ENCODE peak calls at places on chromosomes 7 and 10, in five cellular contexts. W is ovary, T is pancreas, C is mesendoderm, S is transverse colon. B is an unnamed sample.

GRCh38 chr10:99883523-99883922 is 101.1 kb downstream of the ABCC2 start:
- DNase-seq in W (no peak), T (no peak), C (peak; percentile 39), S (no peak), B (no peak)

GRCh38 chr7:10802526-10802925 is 171.1 kb upstream of the PHF14 start:
- DNase-seq in W (no peak), T (no peak), C (peak; percentile 77), S (no peak), B (no peak)

GRCh38 chr7:16754869-16755317 is 1.3 kb downstream of the TSPAN13 start:
- DNase-seq in W (no peak), T (no peak), C (no peak), S (no peak), B (no peak)

GRCh38 chr10:62795750-62796149 is 8.8 kb upstream of the ADO start:
- DNase-seq in W (no peak), T (no peak), C (no peak), S (no peak), B (no peak)

GRCh38 chr10:3310016-3310415 is 137.4 kb upstream of the PITRM1 start:
- DNase-seq in W (no peak), T (no peak), C (no peak), S (no peak), B (no peak)

GRCh38 chr10:101287922-101288638 is 58.8 kb upstream of the LBX1 start:
- DNase-seq in W (no peak), T (no peak), C (peak; percentile 91), S (no peak), B (no peak)

GRCh38 chr10:28248092-28248491 is 54.8 kb downstream of the MPP7 start:
- DNase-seq in W (no peak), T (no peak), C (no peak), S (no peak), B (no peak)

GRCh38 chr7:71239517-71239916 is 107.6 kb downstream of the GALNT17 start:
- DNase-seq in W (no peak), T (no peak), C (no peak), S (no peak), B (no peak)

GRCh38 chr10:127907411-127908105 is 655 bp downstream of the PTPRE start:
- DNase-seq in W (no peak), T (no peak), C (no peak), S (peak; percentile 44), B (no peak)

GRCh38 chr7:147279516-147279915 is 1162.9 kb downstream of the CNTNAP2 start:
- DNase-seq in W (no peak), T (no peak), C (no peak), S (no peak), B (no peak)

GRCh38 chr7:4849390-4849789 is 12.4 kb downstream of the PAPOLB start:
- DNase-seq in W (no peak), T (no peak), C (peak; percentile 54), S (no peak), B (no peak)

GRCh38 chr10:95547197-95547596 is 14.0 kb downstream of the SORBS1 start:
- DNase-seq in W (no peak), T (no peak), C (no peak), S (peak; percentile 31), B (no peak)

GRCh38 chr10:130003166-130003565 is 39.1 kb upstream of the EBF3 start:
- DNase-seq in W (no peak), T (no peak), C (no peak), S (no peak), B (no peak)

DNA sequence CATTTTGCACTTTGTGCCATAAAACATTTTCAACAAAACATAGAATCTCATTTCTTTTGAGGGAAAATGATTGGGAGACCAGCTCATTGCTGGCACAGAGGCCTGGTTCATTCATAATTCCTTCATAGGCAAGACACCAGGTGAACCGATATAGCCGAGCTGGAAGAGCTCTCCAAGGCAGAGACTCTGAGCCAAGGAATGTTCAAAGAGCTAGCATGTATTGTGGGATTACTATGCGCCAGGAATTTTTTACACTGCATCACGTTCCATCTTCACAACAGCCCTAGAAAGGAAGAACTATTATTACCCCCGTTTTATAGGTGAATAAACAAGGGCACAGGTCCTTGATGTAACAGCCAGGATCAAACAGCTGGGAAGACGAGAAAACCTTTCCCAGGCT is 2.1 kb upstream of the IL6 start:
- DNase-seq in W (no peak), T (no peak), C (no peak), S (no peak), B (no peak)
- H3K4me1 ChIP-seq in W (no peaks in the 10 kb centered on the region), T (no peaks in the 10 kb centered on the region), C (peaks cover 6% of the 10 kb centered on the region), S (peaks cover 45% of the 10 kb centered on the region), B (peaks cover 14% of the 10 kb centered on the region)

DNA sequence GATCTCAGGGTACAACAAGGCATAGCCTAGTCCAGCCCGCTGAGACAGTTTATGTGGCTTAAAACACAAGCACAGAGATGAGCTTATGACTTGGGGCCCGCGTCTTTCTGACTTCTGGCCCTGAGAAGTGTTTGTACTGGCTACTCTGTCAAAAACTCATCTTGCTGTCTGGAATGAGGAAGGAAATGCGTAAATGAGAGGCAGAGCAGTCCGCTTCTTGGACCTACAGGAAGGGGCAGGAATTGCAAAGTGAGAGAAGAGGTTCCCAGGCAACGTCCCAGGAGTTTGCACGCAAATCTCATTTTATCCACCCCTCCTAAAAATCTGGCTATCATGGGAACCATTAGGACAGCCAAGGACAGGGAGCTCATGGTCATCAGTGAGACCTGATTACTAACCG is 5.5 kb downstream of the ANXA11 start:
- DNase-seq in W (no peak), T (peak; percentile 37), C (peak; percentile 46), S (peak; percentile 52), B (no peak)
- H3K4me1 ChIP-seq in W (peaks cover 32% of the 10 kb centered on the region), T (peaks cover 73% of the 10 kb centered on the region), C (peaks cover 8% of the 10 kb centered on the region), S (peaks cover 96% of the 10 kb centered on the region), B (peaks cover 85% of the 10 kb centered on the region)

GRCh38 chr10:125043824-125044658 is 102.1 kb downstream of the ZRANB1 start:
- DNase-seq in W (peak; percentile 33), T (no peak), C (no peak), S (no peak), B (no peak)

GRCh38 chr10:125052146-125052545 is 108.2 kb downstream of the CTBP2 start:
- DNase-seq in W (no peak), T (no peak), C (no peak), S (no peak), B (no peak)

GRCh38 chr10:125054216-125054615 is 106.1 kb downstream of the CTBP2 start:
- DNase-seq in W (no peak), T (no peak), C (no peak), S (no peak), B (no peak)

GRCh38 chr10:125049216-125049903 is 107.4 kb downstream of the ZRANB1 start:
- DNase-seq in W (peak; percentile 33), T (no peak), C (no peak), S (no peak), B (no peak)

DNA sequence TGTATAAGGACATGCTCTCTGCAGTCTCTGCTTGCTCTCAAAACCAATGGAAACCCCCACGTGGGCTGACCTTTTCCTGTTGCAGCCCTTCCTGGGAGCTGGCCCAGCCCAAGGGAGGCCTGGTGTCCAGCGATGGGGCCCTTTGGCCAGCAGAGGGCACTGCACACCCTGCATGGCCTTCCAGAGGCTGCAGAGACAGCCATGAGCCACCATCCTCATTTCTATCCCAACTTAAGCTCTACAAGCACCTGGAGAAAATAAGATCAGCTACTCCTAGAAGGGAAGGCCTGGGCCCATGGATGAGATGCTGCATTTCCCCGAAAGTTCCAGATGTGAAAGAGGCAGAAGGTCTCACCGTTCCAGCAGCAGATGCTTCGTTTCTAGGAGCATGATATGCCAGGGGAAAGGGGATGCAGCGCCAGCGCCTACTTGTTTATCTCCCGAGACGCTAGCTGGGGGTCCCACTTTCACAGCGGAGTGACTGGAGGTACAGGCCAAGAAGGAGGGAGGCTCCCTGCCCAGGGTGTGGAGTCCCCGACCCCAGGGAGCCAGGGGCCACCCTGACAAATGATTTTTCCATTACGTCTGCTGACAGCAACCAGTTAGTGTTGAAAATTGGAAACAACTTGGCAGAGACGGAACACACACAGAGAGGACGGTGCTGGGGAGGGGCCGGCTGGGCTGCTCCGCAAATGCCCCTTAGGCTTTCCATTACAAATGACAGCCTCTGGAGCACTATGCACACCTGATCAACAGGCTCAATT is 106.4 kb downstream of the ZRANB1 start:
- DNase-seq in W (peak; percentile 93), T (peak; percentile 80), C (peak; percentile 97), S (peak; percentile 89), B (peak; percentile 24)
- H3K4me1 ChIP-seq in W (peaks cover 28% of the 10 kb centered on the region), T (peaks cover 12% of the 10 kb centered on the region), C (peaks cover 12% of the 10 kb centered on the region), S (peaks cover 37% of the 10 kb centered on the region), B (no peaks in the 10 kb centered on the region)

DNA sequence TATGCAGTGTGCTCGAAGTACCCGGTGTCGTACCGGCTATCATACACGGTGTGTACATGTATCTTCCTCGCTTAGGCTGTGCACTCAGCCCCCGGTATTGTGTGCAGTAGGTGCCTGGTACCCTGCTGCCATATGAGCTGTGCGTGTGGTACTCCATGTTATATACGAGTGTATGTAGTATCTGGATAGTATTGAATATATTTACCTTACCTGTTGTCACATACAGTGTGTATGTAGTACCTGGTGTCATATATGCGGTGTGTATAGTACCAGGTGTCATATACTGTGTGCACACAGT is 1.2 kb downstream of the ZMYND11 start:
- DNase-seq in W (no peak), T (no peak), C (no peak), S (no peak), B (no peak)
- H3K4me1 ChIP-seq in W (peaks cover 12% of the 10 kb centered on the region), T (peaks cover 14% of the 10 kb centered on the region), C (peaks cover 6% of the 10 kb centered on the region), S (peaks cover 26% of the 10 kb centered on the region), B (peaks cover 24% of the 10 kb centered on the region)

GRCh38 chr10:44865289-44865671 is 45.9 kb upstream of the TMEM72 start:
- DNase-seq in W (no peak), T (no peak), C (no peak), S (no peak), B (no peak)

GRCh38 chr10:44863344-44864041 is 47.6 kb upstream of the TMEM72 start:
- DNase-seq in W (no peak), T (no peak), C (peak; percentile 62), S (no peak), B (peak; percentile 30)

GRCh38 chr10:44862917-44863316 is 48.2 kb upstream of the TMEM72 start:
- DNase-seq in W (no peak), T (no peak), C (no peak), S (no peak), B (no peak)

GRCh38 chr10:44864042-44864436 is 47.1 kb upstream of the TMEM72 start:
- DNase-seq in W (peak; percentile 60), T (peak; percentile 60), C (peak; percentile 62), S (peak; percentile 32), B (no peak)

GRCh38 chr10:44864637-44865288 is 46.4 kb upstream of the TMEM72 start:
- DNase-seq in W (peak; percentile 96), T (peak; percentile 87), C (peak; percentile 93), S (peak; percentile 93), B (peak; percentile 77)
- H3K4me1 ChIP-seq in W (peaks cover 3% of the 10 kb centered on the region), T (peaks cover 4% of the 10 kb centered on the region), C (peaks cover 7% of the 10 kb centered on the region), S (peaks cover 13% of the 10 kb centered on the region), B (peaks cover 4% of the 10 kb centered on the region)

GRCh38 chr7:150371996-150372270 is 3.3 kb downstream of the REPIN1 start:
- DNase-seq in W (no peak), T (no peak), C (no peak), S (no peak), B (no peak)
- H3K4me1 ChIP-seq in W (peaks cover 6% of the 10 kb centered on the region), T (peaks cover 35% of the 10 kb centered on the region), C (peaks cover 16% of the 10 kb centered on the region), S (peaks cover 86% of the 10 kb centered on the region), B (peaks cover 38% of the 10 kb centered on the region)

DNA sequence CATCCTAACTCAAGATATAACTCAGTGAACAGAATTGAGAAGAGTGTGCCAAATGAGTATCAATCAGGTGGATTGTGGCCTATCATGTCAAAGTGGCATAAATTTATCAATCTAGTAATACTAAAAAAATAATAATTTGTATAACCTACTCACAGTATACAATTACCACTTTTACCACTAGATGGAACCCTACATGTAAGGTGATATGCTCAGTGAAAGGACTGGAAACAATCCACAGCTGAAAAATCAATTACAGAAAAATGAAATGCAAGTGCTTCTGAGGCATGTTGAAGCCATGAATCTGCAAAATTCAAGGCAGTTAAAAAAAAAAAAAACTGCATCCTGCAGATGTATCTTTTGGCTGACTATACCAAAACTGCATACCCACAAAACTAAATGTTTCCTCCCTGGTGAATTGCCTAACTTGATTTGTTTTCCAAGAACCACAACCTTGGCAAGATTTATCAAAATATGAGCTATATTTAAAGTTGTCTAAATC is 13.9 kb downstream of the ARHGAP19 start:
- DNase-seq in W (no peak), T (no peak), C (peak; percentile 44), S (no peak), B (peak; percentile 49)
- H3K4me1 ChIP-seq in W (no peaks in the 10 kb centered on the region), T (no peaks in the 10 kb centered on the region), C (no peaks in the 10 kb centered on the region), S (peaks cover 28% of the 10 kb centered on the region), B (no peaks in the 10 kb centered on the region)

B was measured in CD8-positive, alpha-beta memory T cell.